ENCODE peak calls at places on chromosomes 1 and 21, in nine cellular contexts. N, R, P, Y, M, G, O, A and C are unnamed samples.

GRCh38 chr21:45542242-45542666 is at the start of gene SLC19A1:
- DNase-seq in N (peak; percentile 77), R (peak; percentile 59), P (peak; percentile 66), Y (peak; percentile 84), M (peak; percentile 74), G (peak; percentile 24), O (peak; percentile 64), A (peak; percentile 87), C (peak; percentile 38)

GRCh38 chr1:47870946-47871750 is 126.0 kb downstream of the TRABD2B start:
- DNase-seq in N (no peak), R (no peak), P (no peak), Y (no peak), M (no peak), G (no peak), O (no peak), A (no peak), C (no peak)

GRCh38 chr1:58816747-58817221 is 32.9 kb upstream of the JUN start:
- DNase-seq in N (no peak), R (no peak), P (no peak), Y (no peak), M (no peak), G (no peak), O (no peak), A (no peak), C (peak; percentile 28)

GRCh38 chr1:167529829-167530474 is 11.6 kb upstream of the CD247 start:
- DNase-seq in N (no peak), R (no peak), P (no peak), Y (no peak), M (no peak), G (no peak), O (no peak), A (no peak), C (no peak)

GRCh38 chr1:217924924-217925323 is 293.8 kb downstream of the SPATA17 start:
- DNase-seq in N (no peak), R (no peak), P (peak; percentile 42), Y (no peak), M (no peak), G (no peak), O (no peak), A (no peak), C (no peak)

GRCh38 chr1:35544976-35545375 is 12.2 kb downstream of the KIAA0319L start:
- DNase-seq in N (peak; percentile 26), R (no peak), P (peak; percentile 86), Y (peak; percentile 49), M (peak; percentile 75), G (no peak), O (peak; percentile 46), A (peak; percentile 40), C (peak; percentile 55)

GRCh38 chr1:102191723-102192122 is 195.0 kb upstream of the OLFM3 start:
- DNase-seq in N (no peak), R (no peak), P (peak; percentile 77), Y (no peak), M (peak; percentile 46), G (no peak), O (no peak), A (peak; percentile 4), C (peak; percentile 57)

GRCh38 chr1:155706101-155706619 is 17.3 kb downstream of the DAP3 start:
- DNase-seq in N (no peak), R (no peak), P (no peak), Y (no peak), M (no peak), G (no peak), O (no peak), A (peak; percentile 10), C (no peak)

GRCh38 chr1:235640580-235640979 is 9.0 kb downstream of the GNG4 start:
- DNase-seq in N (no peak), R (no peak), P (no peak), Y (no peak), M (no peak), G (no peak), O (no peak), A (no peak), C (no peak)

GRCh38 chr21:42193721-42194120 is 25.2 kb upstream of the ABCG1 start:
- DNase-seq in N (no peak), R (no peak), P (no peak), Y (no peak), M (no peak), G (peak; percentile 14), O (no peak), A (no peak), C (no peak)

GRCh38 chr1:154819628-154820590 is 50.2 kb downstream of the KCNN3 start:
- DNase-seq in N (no peak), R (no peak), P (peak; percentile 72), Y (peak; percentile 25), M (peak; percentile 53), G (no peak), O (peak; percentile 6), A (peak; percentile 34), C (peak; percentile 47)

GRCh38 chr1:227789042-227789880 is 26.2 kb upstream of the PRSS38 start:
- DNase-seq in N (no peak), R (no peak), P (peak; percentile 51), Y (no peak), M (no peak), G (peak; percentile 17), O (no peak), A (no peak), C (no peak)

GRCh38 chr21:34544032-34544496 is 32.1 kb upstream of the KCNE1 start:
- DNase-seq in N (peak; percentile 36), R (no peak), P (peak; percentile 92), Y (peak; percentile 59), M (peak; percentile 86), G (peak; percentile 67), O (peak; percentile 12), A (peak; percentile 78), C (peak; percentile 88)